ENCODE peak calls at places on chromosome 11, in eight cellular contexts. One of them, this sample, is unnamed.

GRCh38 chr11:33027846-33028536 is 11.4 kb upstream of the TCP11L1 start:
- DNase-seq in Karpas-422: no peak
- DNase-seq in neuronal stem cell: no peak
- DNase-seq in cardiac muscle cell: no peak
- DNase-seq in upper lobe of right lung: no peak
- DNase-seq in GM23338: no peak
- DNase-seq in HCT116: no peak
- DNase-seq in IMR-90: peak
- DNase-seq in this sample: no peak

GRCh38 chr11:28702450-28702790 is 594.2 kb downstream of the METTL15 start:
- DNase-seq in Karpas-422: no peak
- DNase-seq in GM23338: no peak
- DNase-seq in IMR-90: no peak
- DNase-seq in HCT116: peak
- DNase-seq in neuronal stem cell: no peak
- DNase-seq in upper lobe of right lung: no peak
- DNase-seq in cardiac muscle cell: no peak
- DNase-seq in this sample: no peak

GRCh38 chr11:117902001-117902855 is 25.8 kb upstream of the FXYD6 start:
- DNase-seq in IMR-90: no peak
- DNase-seq in cardiac muscle cell: no peak
- DNase-seq in neuronal stem cell: no peak
- DNase-seq in upper lobe of right lung: no peak
- DNase-seq in Karpas-422: no peak
- DNase-seq in HCT116: no peak
- DNase-seq in GM23338: no peak
- DNase-seq in this sample: no peak

GRCh38 chr11:27161071-27161470 is 120.5 kb downstream of the BBOX1 start:
- DNase-seq in neuronal stem cell: no peak
- DNase-seq in GM23338: no peak
- DNase-seq in HCT116: no peak
- DNase-seq in upper lobe of right lung: no peak
- DNase-seq in IMR-90: peak
- DNase-seq in Karpas-422: no peak
- DNase-seq in cardiac muscle cell: no peak
- DNase-seq in this sample: no peak

GRCh38 chr11:133947298-133947905 is 9.4 kb downstream of the IGSF9B start:
- DNase-seq in cardiac muscle cell: peak
- DNase-seq in HCT116: no peak
- DNase-seq in IMR-90: peak
- DNase-seq in upper lobe of right lung: peak
- DNase-seq in neuronal stem cell: peak
- DNase-seq in Karpas-422: peak
- DNase-seq in GM23338: peak
- DNase-seq in this sample: peak

GRCh38 chr11:11798586-11799438 is 43.0 kb upstream of the USP47 start:
- DNase-seq in upper lobe of right lung: peak
- DNase-seq in cardiac muscle cell: peak
- DNase-seq in neuronal stem cell: peak
- DNase-seq in Karpas-422: peak
- DNase-seq in HCT116: peak
- DNase-seq in IMR-90: peak
- DNase-seq in GM23338: peak
- DNase-seq in this sample: peak

GRCh38 chr11:36458129-36458918 is 51.7 kb downstream of the TRAF6 start:
- DNase-seq in HCT116: no peak
- DNase-seq in upper lobe of right lung: no peak
- DNase-seq in IMR-90: no peak
- DNase-seq in GM23338: peak
- DNase-seq in neuronal stem cell: no peak
- DNase-seq in cardiac muscle cell: no peak
- DNase-seq in Karpas-422: no peak
- DNase-seq in this sample: no peak

GRCh38 chr11:42976636-42977217 is 335.1 kb upstream of the API5 start:
- DNase-seq in IMR-90: no peak
- DNase-seq in Karpas-422: no peak
- DNase-seq in HCT116: no peak
- DNase-seq in GM23338: no peak
- DNase-seq in cardiac muscle cell: peak
- DNase-seq in upper lobe of right lung: no peak
- DNase-seq in neuronal stem cell: no peak
- DNase-seq in this sample: no peak

GRCh38 chr11:94511932-94512781 is at the start of gene C11orf97:
- DNase-seq in upper lobe of right lung: peak
- DNase-seq in GM23338: peak
- DNase-seq in Karpas-422: no peak
- DNase-seq in cardiac muscle cell: peak
- DNase-seq in neuronal stem cell: peak
- DNase-seq in IMR-90: peak
- DNase-seq in HCT116: no peak
- DNase-seq in this sample: peak

GRCh38 chr11:68012843-68013610 is 2.9 kb downstream of the ALDH3B1 start:
- DNase-seq in Karpas-422: no peak
- DNase-seq in IMR-90: peak
- DNase-seq in cardiac muscle cell: no peak
- DNase-seq in HCT116: peak
- DNase-seq in GM23338: no peak
- DNase-seq in neuronal stem cell: no peak
- DNase-seq in upper lobe of right lung: peak
- DNase-seq in this sample: no peak

GRCh38 chr11:94771390-94771789 is 3.2 kb downstream of the AMOTL1 start:
- DNase-seq in Karpas-422: no peak
- DNase-seq in neuronal stem cell: no peak
- DNase-seq in GM23338: no peak
- DNase-seq in IMR-90: no peak
- DNase-seq in upper lobe of right lung: no peak
- DNase-seq in HCT116: no peak
- DNase-seq in cardiac muscle cell: no peak
- DNase-seq in this sample: no peak

GRCh38 chr11:134659882-134660281 is 247.8 kb upstream of the B3GAT1 start:
- DNase-seq in Karpas-422: no peak
- DNase-seq in neuronal stem cell: no peak
- DNase-seq in HCT116: no peak
- DNase-seq in cardiac muscle cell: no peak
- DNase-seq in upper lobe of right lung: no peak
- DNase-seq in IMR-90: no peak
- DNase-seq in GM23338: no peak
- DNase-seq in this sample: no peak

GRCh38 chr11:46278387-46279173 is 1.1 kb downstream of the CREB3L1 start:
- DNase-seq in upper lobe of right lung: peak
- DNase-seq in Karpas-422: no peak
- DNase-seq in GM23338: peak
- DNase-seq in neuronal stem cell: no peak
- DNase-seq in cardiac muscle cell: peak
- DNase-seq in HCT116: no peak
- DNase-seq in IMR-90: peak
- DNase-seq in this sample: peak

GRCh38 chr11:31825453-31826391 is 14.6 kb upstream of the PAX6 start:
- DNase-seq in cardiac muscle cell: no peak
- DNase-seq in Karpas-422: no peak
- DNase-seq in HCT116: no peak
- DNase-seq in upper lobe of right lung: no peak
- DNase-seq in neuronal stem cell: peak
- DNase-seq in IMR-90: no peak
- DNase-seq in GM23338: peak
- DNase-seq in this sample: no peak

GRCh38 chr11:114440971-114441810 is 1.9 kb downstream of the REXO2 start:
- DNase-seq in upper lobe of right lung: no peak
- DNase-seq in IMR-90: no peak
- DNase-seq in GM23338: no peak
- DNase-seq in neuronal stem cell: no peak
- DNase-seq in HCT116: no peak
- DNase-seq in Karpas-422: no peak
- DNase-seq in cardiac muscle cell: no peak
- DNase-seq in this sample: no peak

DNA sequence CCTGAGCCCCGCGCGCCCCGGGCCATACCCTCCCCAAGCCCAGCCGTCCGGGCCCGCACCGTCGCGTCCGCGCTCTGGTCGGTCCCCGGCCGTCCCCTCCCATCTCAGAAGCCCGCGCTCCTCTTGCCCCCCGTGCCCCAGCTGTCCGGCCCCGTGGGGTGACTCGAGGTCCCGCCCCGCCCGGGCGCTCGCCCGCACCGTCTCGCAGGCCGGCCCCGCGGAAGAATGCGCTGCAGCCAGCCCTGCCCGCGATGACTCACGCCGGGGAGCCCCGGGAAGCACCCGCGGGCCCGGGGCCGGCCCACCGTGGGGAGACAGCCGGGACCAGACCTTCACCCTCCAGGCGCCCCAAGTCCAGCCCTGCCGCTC is 275 bp upstream of the PHLDA2 start:
- DNase-seq in IMR-90: peak
- DNase-seq in upper lobe of right lung: peak
- DNase-seq in neuronal stem cell: no peak
- DNase-seq in cardiac muscle cell: no peak
- DNase-seq in Karpas-422: no peak
- DNase-seq in HCT116: peak
- DNase-seq in GM23338: no peak
- DNase-seq in this sample: no peak
- H3K4me3 ChIP-seq in IMR-90: peak
- H3K4me3 ChIP-seq in upper lobe of right lung: peak
- H3K4me3 ChIP-seq in neuronal stem cell: no peak
- H3K4me3 ChIP-seq in cardiac muscle cell: peak
- H3K4me3 ChIP-seq in Karpas-422: no peak
- H3K4me3 ChIP-seq in HCT116: peak
- H3K4me3 ChIP-seq in GM23338: peak
- H3K4me3 ChIP-seq in this sample: peak

DNA sequence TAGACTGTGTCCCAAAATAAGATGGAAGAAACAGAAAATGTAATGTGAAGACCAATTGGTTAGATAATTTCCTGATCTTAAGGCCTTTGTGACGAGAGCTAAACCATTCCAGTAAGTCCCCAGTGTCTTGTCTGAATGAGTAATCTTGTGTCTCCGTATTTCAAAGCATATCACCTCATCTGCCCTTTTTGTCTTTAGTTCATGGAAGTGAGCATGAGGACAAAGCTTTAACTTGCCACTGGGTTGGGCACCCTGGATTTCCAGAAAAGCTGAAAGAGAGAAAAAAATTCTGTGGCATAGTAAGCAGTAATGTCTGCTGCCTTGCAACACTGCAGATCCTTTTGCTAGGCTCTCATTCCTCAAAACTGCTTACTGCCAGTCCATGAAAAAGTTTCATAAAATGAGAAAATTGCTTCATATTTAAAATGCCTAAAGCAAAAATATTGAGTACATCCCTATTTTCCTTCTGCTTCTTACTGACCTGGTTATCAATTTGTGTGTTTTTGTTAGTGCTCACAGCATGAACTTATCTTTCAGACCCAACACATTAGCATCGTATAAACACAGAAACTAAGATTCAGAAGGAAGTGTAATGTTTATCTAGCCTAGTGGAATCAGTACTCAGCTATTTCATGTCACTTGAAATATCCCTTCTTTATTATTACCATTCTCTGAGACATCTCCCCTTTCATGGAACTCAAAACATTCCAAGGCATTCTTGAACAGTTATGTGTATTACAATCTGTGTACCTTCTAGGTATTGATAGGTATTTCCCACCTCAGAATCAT is 5.3 kb downstream of the CASP12 start:
- DNase-seq in neuronal stem cell: no peak
- DNase-seq in HCT116: no peak
- DNase-seq in GM23338: no peak
- DNase-seq in cardiac muscle cell: no peak
- DNase-seq in Karpas-422: no peak
- DNase-seq in IMR-90: peak
- DNase-seq in upper lobe of right lung: no peak
- DNase-seq in this sample: no peak
- H3K27ac ChIP-seq in neuronal stem cell: no peak
- H3K27ac ChIP-seq in HCT116: no peak
- H3K27ac ChIP-seq in GM23338: no peak
- H3K27ac ChIP-seq in cardiac muscle cell: no peak
- H3K27ac ChIP-seq in Karpas-422: no peak
- H3K27ac ChIP-seq in IMR-90: peak
- H3K27ac ChIP-seq in upper lobe of right lung: no peak
- H3K27ac ChIP-seq in this sample: no peak

GRCh38 chr11:62912268-62912667 is 8.9 kb downstream of the CHRM1 start:
- DNase-seq in IMR-90: no peak
- DNase-seq in cardiac muscle cell: no peak
- DNase-seq in HCT116: no peak
- DNase-seq in upper lobe of right lung: no peak
- DNase-seq in Karpas-422: no peak
- DNase-seq in GM23338: no peak
- DNase-seq in neuronal stem cell: no peak
- DNase-seq in this sample: no peak
- H3K4me3 ChIP-seq in IMR-90: no peak
- H3K4me3 ChIP-seq in cardiac muscle cell: no peak
- H3K4me3 ChIP-seq in HCT116: no peak
- H3K4me3 ChIP-seq in upper lobe of right lung: no peak
- H3K4me3 ChIP-seq in Karpas-422: no peak
- H3K4me3 ChIP-seq in GM23338: no peak
- H3K4me3 ChIP-seq in neuronal stem cell: no peak
- H3K4me3 ChIP-seq in this sample: no peak

GRCh38 chr11:76105637-76106036 is 100.7 kb downstream of the WNT11 start:
- DNase-seq in Karpas-422: no peak
- DNase-seq in HCT116: no peak
- DNase-seq in neuronal stem cell: no peak
- DNase-seq in upper lobe of right lung: no peak
- DNase-seq in cardiac muscle cell: no peak
- DNase-seq in GM23338: no peak
- DNase-seq in IMR-90: no peak
- DNase-seq in this sample: no peak

GRCh38 chr11:76107946-76108345 is 98.4 kb downstream of the WNT11 start:
- DNase-seq in cardiac muscle cell: no peak
- DNase-seq in Karpas-422: no peak
- DNase-seq in GM23338: no peak
- DNase-seq in upper lobe of right lung: no peak
- DNase-seq in neuronal stem cell: no peak
- DNase-seq in HCT116: no peak
- DNase-seq in IMR-90: no peak
- DNase-seq in this sample: no peak

DNA sequence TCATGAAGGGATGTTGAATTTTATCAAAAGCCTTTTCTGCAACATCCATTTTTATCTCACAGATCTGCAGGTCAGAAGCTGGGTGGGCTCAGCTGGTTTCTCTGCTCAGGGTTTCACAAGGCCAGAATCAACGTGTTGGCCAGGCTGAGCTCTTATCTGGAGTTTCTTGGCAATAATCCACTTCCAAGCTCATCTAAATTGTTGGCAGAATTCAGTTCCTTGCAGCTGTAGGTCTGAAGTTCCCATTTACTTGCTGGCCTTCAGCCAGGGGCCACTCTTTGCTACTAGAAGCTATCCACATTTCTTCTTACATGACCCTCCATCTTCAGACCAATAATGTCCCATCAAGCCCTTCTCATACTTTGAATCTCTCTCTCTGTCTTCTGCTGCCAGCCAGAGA is 103.5 kb downstream of the WNT11 start:
- DNase-seq in cardiac muscle cell: no peak
- DNase-seq in Karpas-422: no peak
- DNase-seq in HCT116: no peak
- DNase-seq in IMR-90: peak
- DNase-seq in upper lobe of right lung: no peak
- DNase-seq in GM23338: no peak
- DNase-seq in neuronal stem cell: no peak
- DNase-seq in this sample: peak
- H3K27ac ChIP-seq in cardiac muscle cell: no peak
- H3K27ac ChIP-seq in Karpas-422: no peak
- H3K27ac ChIP-seq in HCT116: no peak
- H3K27ac ChIP-seq in IMR-90: no peak
- H3K27ac ChIP-seq in upper lobe of right lung: no peak
- H3K27ac ChIP-seq in GM23338: no peak
- H3K27ac ChIP-seq in neuronal stem cell: no peak
- H3K27ac ChIP-seq in this sample: no peak

GRCh38 chr11:104380358-104380757 is 216.4 kb upstream of the PDGFD start:
- DNase-seq in neuronal stem cell: no peak
- DNase-seq in Karpas-422: no peak
- DNase-seq in HCT116: no peak
- DNase-seq in upper lobe of right lung: no peak
- DNase-seq in IMR-90: no peak
- DNase-seq in GM23338: no peak
- DNase-seq in cardiac muscle cell: no peak
- DNase-seq in this sample: no peak
- H3K4me3 ChIP-seq in neuronal stem cell: no peak
- H3K4me3 ChIP-seq in Karpas-422: no peak
- H3K4me3 ChIP-seq in HCT116: no peak
- H3K4me3 ChIP-seq in upper lobe of right lung: no peak
- H3K4me3 ChIP-seq in IMR-90: no peak
- H3K4me3 ChIP-seq in GM23338: no peak
- H3K4me3 ChIP-seq in cardiac muscle cell: no peak
- H3K4me3 ChIP-seq in this sample: no peak